ENCODE peak calls at places on chromosome 1, in six cellular contexts. Q is HCT116, D is lower leg skin, V is A549, S is GM12865, C is tibial artery. P is an unnamed sample.
A peak's percentile ranks its signal among the peaks of the same experiment; 100 is the strongest.

GRCh38 chr1:110283677-110284076 is 55.5 kb upstream of the RBM15 start:
- DNase-seq in Q (no peak), D (no peak), V (no peak), S (no peak), C (no peak), P (no peak)

GRCh38 chr1:46554236-46555080 is 3.0 kb upstream of the KNCN start:
- DNase-seq in Q (no peak), D (no peak), V (no peak), S (no peak), C (no peak), P (no peak)

GRCh38 chr1:209627349-209628196 is 24.7 kb downstream of the LAMB3 start:
- DNase-seq in Q (peak; percentile 35), D (peak; percentile 55), V (peak; percentile 68), S (peak; percentile 78), C (no peak), P (peak; percentile 22)

GRCh38 chr1:234659538-234659937 is 49.6 kb upstream of the IRF2BP2 start:
- DNase-seq in Q (peak; percentile 69), D (no peak), V (peak; percentile 69), S (no peak), C (no peak), P (no peak)

GRCh38 chr1:116881879-116882520 is 27.7 kb upstream of the PTGFRN start:
- DNase-seq in Q (no peak), D (peak; percentile 80), V (no peak), S (peak; percentile 75), C (peak; percentile 70), P (no peak)

GRCh38 chr1:51303751-51304196 is 26.6 kb downstream of the TTC39A start:
- DNase-seq in Q (no peak), D (no peak), V (no peak), S (peak; percentile 61), C (no peak), P (no peak)

GRCh38 chr1:220255204-220255603 is 17.0 kb downstream of the RAB3GAP2 start:
- DNase-seq in Q (no peak), D (no peak), V (no peak), S (no peak), C (no peak), P (no peak)

GRCh38 chr1:218394989-218395388 is 49.9 kb downstream of the TGFB2 start:
- DNase-seq in Q (no peak), D (no peak), V (no peak), S (no peak), C (no peak), P (no peak)

GRCh38 chr1:100423832-100424337 is 71.6 kb downstream of the CDC14A start:
- DNase-seq in Q (no peak), D (no peak), V (no peak), S (peak; percentile 47), C (no peak), P (peak; percentile 25)

DNA sequence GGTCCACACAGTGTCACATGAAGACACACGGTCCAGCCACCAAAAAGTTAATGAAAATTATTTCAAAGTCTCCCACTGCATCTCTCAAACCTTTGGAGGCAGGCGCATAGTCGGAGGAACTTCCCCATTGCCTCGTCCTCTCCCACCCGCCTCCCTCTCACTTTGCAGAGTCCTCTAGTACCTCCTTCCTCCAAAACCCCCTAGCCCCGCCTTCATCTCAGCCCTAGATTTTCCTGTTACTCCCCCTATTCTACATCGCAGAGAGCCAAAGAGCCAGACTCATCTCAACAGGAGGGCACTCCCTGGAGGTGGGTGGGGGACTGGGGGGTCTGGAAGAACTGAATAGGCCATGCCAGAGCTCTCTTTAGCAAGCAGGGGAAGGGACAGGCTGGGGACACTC is 79.3 kb downstream of the DISP3 start:
- DNase-seq in Q (no peak), D (no peak), V (no peak), S (no peak), C (no peak), P (no peak)
- TF ChIP-seq CTCF in Q (no peak), D (no peak), V (no peak), S (no peak), C (no peak), P (no peak)

DNA sequence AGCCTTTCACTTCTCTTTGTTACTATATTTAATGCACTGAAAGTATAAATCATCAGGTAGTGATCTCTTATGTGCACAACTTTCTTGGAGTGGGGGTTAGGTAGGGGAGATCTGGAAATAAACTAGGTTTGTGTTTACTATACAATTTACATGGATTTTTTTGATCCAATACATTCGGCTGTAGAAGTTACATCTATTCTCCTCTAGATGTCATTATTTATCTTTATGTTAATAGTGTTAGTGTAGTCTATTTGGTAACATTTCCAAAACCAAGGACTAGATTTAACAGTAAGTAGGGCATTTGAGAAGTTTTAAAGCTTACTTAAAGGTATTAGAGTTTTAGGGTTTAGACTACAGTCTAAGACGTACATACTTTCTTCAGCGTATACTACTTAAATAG is 5.4 kb downstream of the VPS45 start:
- DNase-seq in Q (peak; percentile 12), D (no peak), V (peak; percentile 16), S (peak; percentile 17), C (no peak), P (no peak)
- TF ChIP-seq CTCF in Q (peak; percentile 10), D (no peak), V (peak; percentile 58), S (peak; percentile 34), C (peak; percentile 59), P (peak; percentile 34)

GRCh38 chr1:193451606-193452005 is 265.2 kb upstream of the B3GALT2 start:
- DNase-seq in Q (no peak), D (no peak), V (no peak), S (no peak), C (no peak), P (no peak)
- TF ChIP-seq CTCF in Q (no peak), D (no peak), V (no peak), S (no peak), C (no peak), P (no peak)

DNA sequence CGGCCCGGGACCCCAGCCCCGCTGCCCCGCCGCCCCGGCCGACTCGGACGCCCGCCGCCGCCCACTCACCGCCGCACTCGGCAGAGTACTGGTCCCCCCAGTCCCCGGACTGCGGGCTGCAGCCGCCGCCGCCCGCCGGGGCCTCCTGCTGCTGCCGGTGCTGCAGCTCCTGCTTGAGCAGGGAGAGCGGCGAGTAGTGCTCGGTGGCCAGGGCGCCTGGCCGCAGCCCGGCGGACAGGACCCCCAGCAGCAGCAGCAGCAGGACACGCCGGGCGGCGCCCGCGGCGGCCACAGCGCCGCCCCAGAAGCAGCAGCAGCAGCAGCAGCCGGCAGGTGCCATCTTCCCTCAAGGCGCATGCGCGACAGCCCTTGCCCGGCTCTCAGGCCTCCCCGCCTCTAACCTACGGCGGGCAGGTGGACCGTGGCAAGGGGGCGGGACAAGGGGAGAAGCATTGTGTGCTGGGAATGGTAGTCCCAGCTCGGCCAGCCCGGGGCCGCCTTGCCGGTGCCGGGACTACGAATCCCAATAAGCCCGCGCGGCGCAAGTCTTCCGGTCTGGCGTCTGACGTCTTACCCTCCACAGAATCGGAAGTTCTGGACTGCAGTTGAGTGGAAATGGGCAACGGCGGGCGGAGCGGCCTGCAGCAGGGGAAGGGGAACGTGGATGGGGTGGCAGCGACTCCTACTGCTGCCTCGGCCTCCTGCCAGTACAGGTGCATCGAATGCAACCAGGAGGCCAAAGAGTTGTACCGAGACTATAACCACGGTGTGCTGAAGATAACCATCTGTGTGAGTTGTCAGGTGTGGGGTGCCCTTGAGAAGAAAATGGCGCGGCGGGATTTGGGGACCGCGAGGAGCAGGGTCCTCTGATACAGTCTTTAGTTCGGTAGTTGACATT is at the start of the genes ARV1 and TTC13:
- DNase-seq in Q (peak; percentile 97), D (peak; percentile 97), V (peak; percentile 98), S (peak; percentile 99), C (peak; percentile 99), P (peak; percentile 96)
- TF ChIP-seq CTCF in Q (peak; percentile 63), D (no peak), V (peak; percentile 32), S (peak; percentile 53), C (peak; percentile 42), P (peak; percentile 56)

GRCh38 chr1:153667439-153667838 is 3.4 kb downstream of the ILF2 start:
- DNase-seq in Q (no peak), D (no peak), V (no peak), S (no peak), C (peak; percentile 20), P (no peak)

GRCh38 chr1:153670257-153670858 is 435 bp downstream of the ILF2 start:
- DNase-seq in Q (no peak), D (no peak), V (no peak), S (no peak), C (peak; percentile 75), P (no peak)

GRCh38 chr1:153669606-153670005 is 1.2 kb downstream of the ILF2 start:
- DNase-seq in Q (no peak), D (no peak), V (no peak), S (no peak), C (no peak), P (no peak)

DNA sequence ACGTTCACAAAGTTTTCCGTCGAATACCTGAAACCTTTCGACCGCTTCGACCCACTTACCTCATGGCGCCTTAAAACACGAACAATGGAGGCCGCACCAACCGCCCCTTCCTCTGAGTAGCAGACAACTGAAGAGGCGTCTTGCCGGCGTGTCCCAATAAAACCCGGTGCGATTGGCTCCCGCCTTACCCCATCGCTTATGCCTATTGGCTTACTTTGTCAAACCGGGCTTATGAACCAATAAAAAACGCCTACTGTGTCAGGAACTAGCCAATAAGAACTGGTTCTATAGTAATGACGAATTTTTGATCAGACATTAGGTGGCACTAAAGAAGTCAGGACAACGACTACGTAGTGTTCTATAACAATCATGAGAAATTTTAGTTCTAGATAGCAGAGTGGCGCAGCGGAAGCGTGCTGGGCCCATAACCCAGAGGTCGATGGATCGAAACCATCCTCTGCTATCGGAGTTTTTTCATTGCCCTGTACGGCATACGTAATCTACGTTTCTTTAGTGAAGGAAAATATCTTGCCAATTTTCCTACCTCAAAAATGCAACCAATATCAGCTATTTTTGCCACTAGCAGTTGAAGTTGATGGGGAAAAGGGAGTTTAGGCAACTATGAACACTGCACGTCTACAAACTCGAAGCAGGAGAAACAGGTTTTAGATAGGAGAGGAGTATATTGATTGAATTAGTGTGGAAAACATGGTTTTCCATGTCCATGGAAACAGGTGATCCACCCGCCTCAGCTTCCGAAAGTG is at the start of gene ILF2:
- DNase-seq in Q (peak; percentile 99), D (peak; percentile 98), V (peak; percentile 100), S (peak; percentile 100), C (peak; percentile 99), P (peak; percentile 99)
- TF ChIP-seq CTCF in Q (no peak), D (no peak), V (peak; percentile 49), S (peak; percentile 1), C (peak; percentile 37), P (peak; percentile 25)

GRCh38 chr1:68230901-68231626 is 1.3 kb downstream of the WLS start:
- DNase-seq in Q (no peak), D (peak; percentile 26), V (no peak), S (no peak), C (peak; percentile 74), P (no peak)
- TF ChIP-seq CTCF in Q (no peak), D (no peak), V (no peak), S (no peak), C (no peak), P (no peak)

GRCh38 chr1:41919764-41920397 is 1.2 kb upstream of the HIVEP3 start:
- DNase-seq in Q (no peak), D (no peak), V (no peak), S (peak; percentile 85), C (no peak), P (peak; percentile 66)

GRCh38 chr1:41917835-41918449 is 780 bp downstream of the HIVEP3 start:
- DNase-seq in Q (no peak), D (no peak), V (no peak), S (peak; percentile 25), C (no peak), P (no peak)

GRCh38 chr1:41917051-41917530 is 1.6 kb downstream of the HIVEP3 start:
- DNase-seq in Q (no peak), D (no peak), V (no peak), S (no peak), C (no peak), P (no peak)

GRCh38 chr1:41919131-41919530 is 409 bp upstream of the HIVEP3 start:
- DNase-seq in Q (no peak), D (no peak), V (no peak), S (no peak), C (no peak), P (no peak)

GRCh38 chr1:41918450-41919043 is at the start of gene HIVEP3:
- DNase-seq in Q (no peak), D (no peak), V (peak; percentile 66), S (no peak), C (no peak), P (no peak)
- TF ChIP-seq CTCF in Q (peak; percentile 33), D (no peak), V (no peak), S (no peak), C (no peak), P (no peak)